ENCODE peak calls at places on chromosomes 1 and 21, in nine cellular contexts. R is NCI-H1092, S is H7, K is cardiac septum, G is AG08396, J is amygdala, F is HS-5, M is AG09309, O is substantia nigra. C is an unnamed sample.

GRCh38 chr1:61743716-61744620 is 1.7 kb downstream of the PATJ start:
- DNase-seq in O (no peak), M (no peak), S (no peak), F (no peak), K (no peak), G (no peak), R (no peak), J (no peak), C (no peak)

GRCh38 chr21:34367320-34367935 is 3.6 kb downstream of the KCNE2 start:
- DNase-seq in R (peak), G (no peak), J (no peak), F (peak), K (no peak), S (no peak), O (no peak), M (peak), C (peak)

GRCh38 chr1:238340989-238341388 is 450.3 kb upstream of the ZP4 start:
- DNase-seq in K (no peak), F (peak), J (no peak), R (no peak), M (no peak), S (peak), O (no peak), G (no peak), C (no peak)

GRCh38 chr1:201166964-201167624 is 12.8 kb upstream of the TMEM9 start:
- DNase-seq in O (no peak), F (no peak), K (peak), G (no peak), J (no peak), S (no peak), M (no peak), R (peak), C (no peak)

GRCh38 chr1:180301135-180301737 is 71.2 kb downstream of the LHX4 start:
- DNase-seq in F (no peak), J (no peak), O (no peak), M (no peak), S (no peak), K (no peak), R (no peak), G (no peak), C (no peak)

GRCh38 chr1:22539510-22540118 is 23.7 kb upstream of the EPHA8 start:
- DNase-seq in G (no peak), R (no peak), F (no peak), M (no peak), S (no peak), J (no peak), K (no peak), O (no peak), C (no peak)

GRCh38 chr1:76095800-76096199 is 21.3 kb downstream of the ST6GALNAC3 start:
- DNase-seq in J (no peak), R (no peak), S (peak), K (no peak), G (no peak), O (no peak), M (no peak), F (no peak), C (no peak)

GRCh38 chr1:236119935-236120484 is 22.3 kb upstream of the GPR137B start:
- DNase-seq in S (no peak), G (no peak), O (no peak), M (no peak), F (no peak), K (peak), R (no peak), J (no peak), C (no peak)

GRCh38 chr1:172328266-172328665 is 92.2 kb upstream of the C1orf105 start:
- DNase-seq in R (no peak), S (no peak), J (no peak), G (no peak), F (no peak), O (no peak), K (no peak), M (no peak), C (no peak)

GRCh38 chr1:197173571-197174482 is 27.4 kb upstream of the ASPM start:
- DNase-seq in J (no peak), F (peak), G (peak), K (no peak), S (no peak), O (no peak), R (no peak), M (no peak), C (no peak)

GRCh38 chr1:246476771-246477170 is 30.3 kb downstream of the SMYD3 start:
- DNase-seq in G (no peak), F (no peak), O (no peak), M (no peak), S (no peak), R (no peak), K (no peak), J (no peak), C (no peak)

GRCh38 chr1:112517231-112517630 is 8.5 kb downstream of the WNT2B start:
- DNase-seq in O (no peak), G (no peak), R (no peak), M (no peak), J (no peak), K (no peak), F (no peak), S (no peak), C (no peak)

GRCh38 chr1:180168786-180169640 is 14.3 kb downstream of the QSOX1 start:
- DNase-seq in J (no peak), R (peak), K (peak), S (peak), O (no peak), M (no peak), G (peak), F (no peak), C (no peak)

GRCh38 chr1:108758782-108759181 is 12.3 kb downstream of the STXBP3 start:
- DNase-seq in J (no peak), R (no peak), F (no peak), K (no peak), G (no peak), M (no peak), S (no peak), O (no peak), C (no peak)

GRCh38 chr1:207822602-207823451 is 71.0 kb downstream of the CD46 start:
- DNase-seq in R (peak), F (no peak), S (peak), M (no peak), G (peak), O (peak), K (peak), J (peak), C (peak)

GRCh38 chr21:36463991-36464390 is 15.9 kb downstream of the CLDN14 start:
- DNase-seq in J (no peak), O (no peak), K (no peak), F (no peak), G (no peak), S (no peak), R (no peak), M (no peak), C (no peak)

GRCh38 chr1:91053630-91054029 is 31.8 kb upstream of the ZNF644 start:
- DNase-seq in K (no peak), F (no peak), J (no peak), R (no peak), O (no peak), M (no peak), S (no peak), G (no peak), C (no peak)

GRCh38 chr1:67639336-67639735 is 45.7 kb upstream of the GADD45A start:
- DNase-seq in O (no peak), K (no peak), F (no peak), R (no peak), M (no peak), S (no peak), J (no peak), G (no peak), C (no peak)

GRCh38 chr1:247482747-247483146 is 24.8 kb upstream of the OR2B11 start:
- DNase-seq in M (no peak), G (no peak), O (no peak), J (no peak), S (no peak), R (no peak), F (no peak), K (no peak), C (no peak)

GRCh38 chr21:35256468-35256988 is 207.4 kb upstream of the RUNX1 start:
- DNase-seq in S (peak), J (peak), F (peak), G (peak), O (no peak), M (peak), K (peak), R (peak), C (no peak)

GRCh38 chr1:11842154-11843041 is 5.2 kb downstream of the NPPA start:
- DNase-seq in S (peak), R (no peak), J (no peak), K (no peak), M (no peak), F (no peak), O (no peak), G (no peak), C (no peak)

GRCh38 chr1:40877681-40878080 is 15.5 kb upstream of the CITED4 start:
- DNase-seq in S (peak), R (no peak), J (peak), K (no peak), O (no peak), F (peak), G (peak), M (peak), C (no peak)

GRCh38 chr1:14128096-14128495 is 428.1 kb downstream of the PRDM2 start:
- DNase-seq in G (no peak), M (no peak), F (no peak), J (no peak), R (no peak), O (no peak), K (no peak), S (no peak), C (no peak)

GRCh38 chr1:59730759-59731478 is 83.8 kb upstream of the HOOK1 start:
- DNase-seq in G (peak), R (no peak), M (peak), O (no peak), K (peak), F (peak), J (peak), S (no peak), C (no peak)

GRCh38 chr1:162854245-162854860 is 6.6 kb downstream of the CCDC190 start:
- DNase-seq in M (peak), F (peak), J (peak), S (peak), R (peak), K (no peak), O (no peak), G (peak), C (peak)

GRCh38 chr21:44965251-44966022 is 25.6 kb downstream of the SLX9 start:
- DNase-seq in F (no peak), J (no peak), O (no peak), S (peak), G (no peak), R (no peak), K (no peak), M (peak), C (no peak)

GRCh38 chr1:56284933-56285332 is 294.4 kb downstream of the PLPP3 start:
- DNase-seq in M (peak), G (peak), K (no peak), S (no peak), J (no peak), F (no peak), O (no peak), R (no peak), C (no peak)

GRCh38 chr1:43056981-43057391 is 98.3 kb upstream of the SLC2A1 start:
- DNase-seq in M (no peak), K (no peak), G (no peak), S (no peak), O (no peak), J (no peak), F (no peak), R (no peak), C (no peak)

GRCh38 chr1:235127774-235128452 is 724 bp downstream of the TOMM20 start:
- DNase-seq in G (no peak), K (no peak), M (no peak), R (no peak), F (no peak), O (no peak), S (no peak), J (no peak), C (no peak)

GRCh38 chr1:235632538-235633219 is 16.9 kb downstream of the GNG4 start:
- DNase-seq in R (no peak), S (no peak), G (peak), M (peak), O (no peak), F (peak), K (no peak), J (no peak), C (no peak)

GRCh38 chr1:59967780-59968179 is 41.2 kb upstream of the CYP2J2 start:
- DNase-seq in J (no peak), M (no peak), G (no peak), K (no peak), R (no peak), O (no peak), F (no peak), S (no peak), C (no peak)

GRCh38 chr1:105492941-105493340 is 1563.5 kb upstream of the PRMT6 start:
- DNase-seq in F (no peak), G (no peak), O (no peak), J (no peak), R (no peak), K (no peak), M (no peak), S (no peak), C (no peak)

GRCh38 chr1:162138599-162139397 is 69.3 kb downstream of the NOS1AP start:
- DNase-seq in R (no peak), S (no peak), G (no peak), J (no peak), F (no peak), O (no peak), K (no peak), M (no peak), C (no peak)

GRCh38 chr1:36387141-36387949 is 1.6 kb upstream of the STK40 start:
- DNase-seq in S (no peak), F (peak), M (peak), G (peak), K (no peak), O (no peak), J (no peak), R (no peak), C (no peak)

GRCh38 chr1:16208270-16208987 is 4.0 kb downstream of the ARHGEF19 start:
- DNase-seq in O (no peak), S (no peak), G (no peak), M (no peak), K (no peak), J (no peak), R (peak), F (no peak), C (no peak)

GRCh38 chr21:15079276-15079675 is 14.5 kb upstream of the NRIP1 start:
- DNase-seq in M (no peak), R (no peak), K (no peak), S (no peak), F (no peak), O (no peak), J (no peak), G (no peak), C (no peak)